ENCODE peak calls at places on chromosomes 4 and X, in ten cellular contexts. Q is prostate gland, Z is GM23338, D is suprapubic skin, G is HepG2, V is transverse colon, H is K562, F is sigmoid colon, I is breast epithelium, R is stomach. M is an unnamed sample.

GRCh38 chr4:186820371-186820990 is 96.8 kb upstream of the FAT1 start:
- DNase-seq in H (no peak), I (no peak), Q (no peak), G (no peak), R (no peak), Z (no peak), F (peak), V (peak), D (no peak), M (no peak)

GRCh38 chr4:89681671-89682070 is 155.3 kb downstream of the SNCA start:
- DNase-seq in R (no peak), Z (no peak), V (no peak), F (no peak), G (no peak), H (no peak), I (no peak), Q (no peak), D (no peak), M (no peak)

GRCh38 chr4:121706595-121707021 is 9.8 kb upstream of the ANXA5 start:
- DNase-seq in G (no peak), Q (no peak), H (no peak), F (no peak), D (no peak), V (no peak), R (no peak), Z (no peak), I (no peak), M (no peak)

GRCh38 chrX:153450949-153451277 is 5.1 kb upstream of the TREX2 start:
- DNase-seq in I (no peak), H (no peak), V (no peak), D (no peak), Z (no peak), F (no peak), R (no peak), G (no peak), Q (no peak), M (no peak)

GRCh38 chr4:38160487-38161207 is 200.4 kb downstream of the PTTG2 start:
- DNase-seq in H (peak), D (peak), Z (peak), R (no peak), Q (no peak), F (peak), G (peak), V (peak), I (no peak), M (peak)

GRCh38 chr4:13543648-13544555 is at the start of gene NKX3-2:
- DNase-seq in D (no peak), Z (peak), Q (no peak), I (no peak), F (peak), G (no peak), V (no peak), H (no peak), R (no peak), M (no peak)

GRCh38 chr4:119113033-119113655 is 22.5 kb upstream of the MYOZ2 start:
- DNase-seq in Q (no peak), R (no peak), G (no peak), F (no peak), Z (no peak), D (no peak), I (no peak), H (no peak), V (no peak), M (peak)

GRCh38 chr4:168139336-168139735 is 47.0 kb downstream of the ANXA10 start:
- DNase-seq in V (no peak), I (no peak), Q (no peak), F (no peak), D (no peak), H (no peak), Z (no peak), G (no peak), R (no peak), M (no peak)

GRCh38 chr4:170007113-170007512 is 19.1 kb downstream of the MFAP3L start:
- DNase-seq in V (no peak), Q (no peak), Z (no peak), D (no peak), I (no peak), H (peak), R (no peak), G (no peak), F (no peak), M (peak)

GRCh38 chrX:138925330-138925729 is 213.8 kb upstream of the FGF13 start:
- DNase-seq in Z (no peak), H (peak), F (no peak), D (no peak), V (no peak), I (no peak), Q (no peak), G (no peak), R (no peak), M (no peak)
- H3K27ac ChIP-seq in Z (no peak), H (peak), F (no peak), D (no peak), V (no peak), I (no peak), Q (no peak), G (no peak), R (no peak), M (no peak)

DNA sequence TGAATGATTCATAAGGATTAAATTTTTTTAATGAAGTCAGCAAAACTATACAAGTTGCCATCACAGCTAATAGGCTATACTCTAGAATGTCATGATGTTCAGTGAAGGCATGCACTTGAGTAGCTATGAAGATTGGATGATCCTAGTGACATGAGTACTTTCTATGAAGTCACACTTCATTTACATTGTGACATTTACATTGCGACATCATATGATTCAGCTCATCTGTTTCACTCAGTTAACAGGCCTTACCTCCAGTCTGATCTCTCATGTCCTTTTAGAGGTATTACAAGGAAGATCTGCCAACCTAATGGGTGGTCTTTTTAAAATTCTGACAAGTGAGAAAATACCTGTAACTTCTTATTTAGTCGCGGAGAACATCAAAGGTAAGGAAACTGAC is 82.8 kb upstream of the FGF13 start:
- DNase-seq in V (no peak), D (no peak), R (no peak), G (no peak), H (no peak), Q (no peak), Z (no peak), I (no peak), F (no peak), M (no peak)
- TF ChIP-seq CTCF in V (no peak), D (no peak), R (no peak), G (no peak), H (no peak), Q (no peak), Z (no peak), I (no peak), F (no peak), M (no peak)

DNA sequence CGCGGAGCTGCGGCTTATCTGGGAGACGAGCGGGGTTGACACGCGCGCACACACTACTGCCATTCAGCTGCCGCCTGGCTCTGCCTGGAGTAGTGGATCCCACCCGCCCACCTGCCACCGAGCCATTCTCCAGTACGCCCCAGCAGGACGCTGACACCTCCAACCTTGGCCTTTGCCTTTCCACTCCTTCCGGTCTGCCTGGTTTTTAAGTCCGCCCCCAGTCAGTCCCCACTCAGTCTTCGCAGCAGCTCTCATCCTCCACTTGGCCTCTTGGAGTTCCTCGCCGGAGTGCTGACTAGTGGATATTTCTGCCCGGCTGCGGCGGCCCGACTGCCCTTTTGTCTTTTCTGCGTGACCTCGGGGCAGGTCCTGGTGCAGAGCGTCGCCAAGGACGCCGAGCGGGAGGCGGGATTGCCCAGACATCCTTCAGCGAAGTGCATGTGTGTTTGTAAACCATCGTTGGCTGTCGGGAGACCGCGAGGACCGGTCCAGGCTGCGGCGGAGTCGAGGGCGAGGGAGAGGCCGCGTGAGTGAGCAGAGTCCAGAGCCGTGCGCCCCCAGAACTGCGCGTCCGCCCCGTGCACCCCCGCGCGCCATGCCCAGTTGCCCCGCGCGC is 1.1 kb downstream of the SLIT2 start:
- DNase-seq in G (no peak), V (peak), H (no peak), D (peak), I (peak), Q (no peak), Z (peak), F (peak), R (no peak), M (no peak)
- TF ChIP-seq POLR2AphosphoS5 in G (no peak), V (no peak), H (no peak), D (no peak), I (no peak), Q (no peak), Z (no peak), F (peak), R (no peak), M (no peak)

DNA sequence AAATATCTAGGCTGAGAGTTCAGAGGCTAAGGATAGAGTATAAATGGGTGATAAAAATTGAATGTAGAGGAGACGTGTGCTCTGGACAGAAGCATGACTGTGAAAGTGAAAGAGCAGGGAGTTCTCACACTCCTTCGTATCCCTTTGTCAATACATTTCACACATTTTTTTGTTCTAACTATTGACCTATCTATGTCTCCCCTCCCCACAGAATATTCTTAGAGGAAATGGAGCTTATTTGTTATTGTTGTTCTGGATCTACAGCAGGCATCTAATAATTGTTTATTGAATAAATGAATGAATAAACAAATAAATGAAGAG is 57.6 kb downstream of the ENPEP start:
- DNase-seq in D (no peak), I (no peak), Q (no peak), H (no peak), V (no peak), F (no peak), R (no peak), G (no peak), Z (no peak), M (no peak)
- H3K27ac ChIP-seq in D (no peak), I (no peak), Q (no peak), H (no peak), V (no peak), F (no peak), R (no peak), G (no peak), Z (no peak), M (no peak)

GRCh38 chrX:150451953-150452352 is 88.8 kb downstream of the MAMLD1 start:
- DNase-seq in F (no peak), V (no peak), Q (no peak), I (no peak), H (no peak), R (no peak), Z (no peak), G (no peak), D (no peak), M (no peak)
- TF ChIP-seq CTCF in F (no peak), V (no peak), Q (no peak), I (no peak), H (no peak), R (no peak), Z (no peak), G (no peak), D (no peak), M (no peak)

M was measured in HL-60.